ENCODE peak calls at places on chromosomes 2 and 18, in four cellular contexts. One of them, this sample, is unnamed.

GRCh38 chr18:79961527-79962291 is 2.7 kb upstream of the HSBP1L1 start:
- DNase-seq in upper lobe of left lung: peak; percentile 87
- DNase-seq in breast epithelium: no peak
- DNase-seq in HCT116: no peak
- DNase-seq in this sample: peak; percentile 76

GRCh38 chr18:44824884-44825283 is 144.2 kb downstream of the SETBP1 start:
- DNase-seq in upper lobe of left lung: no peak
- DNase-seq in breast epithelium: no peak
- DNase-seq in HCT116: no peak
- DNase-seq in this sample: no peak

GRCh38 chr2:191675807-191676667 is 1.9 kb upstream of the NABP1 start:
- DNase-seq in upper lobe of left lung: peak; percentile 70
- DNase-seq in breast epithelium: no peak
- DNase-seq in HCT116: no peak
- DNase-seq in this sample: peak; percentile 87

GRCh38 chr2:191412353-191412752 is 167.1 kb downstream of the MYO1B start:
- DNase-seq in upper lobe of left lung: no peak
- DNase-seq in breast epithelium: no peak
- DNase-seq in HCT116: no peak
- DNase-seq in this sample: no peak

GRCh38 chr18:68623342-68623741 is 91.6 kb downstream of the TMX3 start:
- DNase-seq in upper lobe of left lung: no peak
- DNase-seq in breast epithelium: no peak
- DNase-seq in HCT116: peak; percentile 16
- DNase-seq in this sample: no peak

GRCh38 chr2:170895023-170895759 is 33.9 kb upstream of the GORASP2 start:
- DNase-seq in upper lobe of left lung: no peak
- DNase-seq in breast epithelium: no peak
- DNase-seq in HCT116: no peak
- DNase-seq in this sample: no peak

GRCh38 chr18:47204908-47205522 is 28.9 kb upstream of the IER3IP1 start:
- DNase-seq in upper lobe of left lung: peak; percentile 22
- DNase-seq in breast epithelium: no peak
- DNase-seq in HCT116: peak; percentile 29
- DNase-seq in this sample: no peak

GRCh38 chr18:32764611-32765244 is 8.1 kb downstream of the KLHL14 start:
- DNase-seq in upper lobe of left lung: no peak
- DNase-seq in breast epithelium: no peak
- DNase-seq in HCT116: no peak
- DNase-seq in this sample: no peak

GRCh38 chr2:205474746-205475145 is 207.6 kb upstream of the NRP2 start:
- DNase-seq in upper lobe of left lung: no peak
- DNase-seq in breast epithelium: no peak
- DNase-seq in HCT116: no peak
- DNase-seq in this sample: no peak

GRCh38 chr2:240452471-240453256 is 17.2 kb downstream of the GPC1 start:
- DNase-seq in upper lobe of left lung: peak; percentile 71
- DNase-seq in breast epithelium: no peak
- DNase-seq in HCT116: no peak
- DNase-seq in this sample: peak; percentile 74
- TF ChIP-seq POLR2A in upper lobe of left lung: peak; percentile 19
- TF ChIP-seq POLR2A in breast epithelium: no peak
- TF ChIP-seq POLR2A in HCT116: no peak
- TF ChIP-seq POLR2A in this sample: no peak

GRCh38 chr2:201126308-201127127 is 10.6 kb downstream of the CFLAR start:
- DNase-seq in upper lobe of left lung: no peak
- DNase-seq in breast epithelium: no peak
- DNase-seq in HCT116: no peak
- DNase-seq in this sample: no peak
- TF ChIP-seq POLR2AphosphoS5 in upper lobe of left lung: peak; percentile 55
- TF ChIP-seq POLR2AphosphoS5 in breast epithelium: no peak
- TF ChIP-seq POLR2AphosphoS5 in HCT116: no peak
- TF ChIP-seq POLR2AphosphoS5 in this sample: no peak

GRCh38 chr18:23437357-23438045 is 15.6 kb upstream of the RIOK3 start:
- DNase-seq in upper lobe of left lung: peak; percentile 91
- DNase-seq in breast epithelium: peak; percentile 85
- DNase-seq in HCT116: peak; percentile 34
- DNase-seq in this sample: peak; percentile 98
- TF ChIP-seq POLR2A in upper lobe of left lung: no peak
- TF ChIP-seq POLR2A in breast epithelium: no peak
- TF ChIP-seq POLR2A in HCT116: no peak
- TF ChIP-seq POLR2A in this sample: no peak

GRCh38 chr2:98158305-98158704 is 71.3 kb downstream of the VWA3B start:
- DNase-seq in upper lobe of left lung: no peak
- DNase-seq in breast epithelium: no peak
- DNase-seq in HCT116: no peak
- DNase-seq in this sample: no peak
- TF ChIP-seq POLR2AphosphoS5 in upper lobe of left lung: no peak
- TF ChIP-seq POLR2AphosphoS5 in breast epithelium: no peak
- TF ChIP-seq POLR2AphosphoS5 in HCT116: no peak
- TF ChIP-seq POLR2AphosphoS5 in this sample: no peak

DNA sequence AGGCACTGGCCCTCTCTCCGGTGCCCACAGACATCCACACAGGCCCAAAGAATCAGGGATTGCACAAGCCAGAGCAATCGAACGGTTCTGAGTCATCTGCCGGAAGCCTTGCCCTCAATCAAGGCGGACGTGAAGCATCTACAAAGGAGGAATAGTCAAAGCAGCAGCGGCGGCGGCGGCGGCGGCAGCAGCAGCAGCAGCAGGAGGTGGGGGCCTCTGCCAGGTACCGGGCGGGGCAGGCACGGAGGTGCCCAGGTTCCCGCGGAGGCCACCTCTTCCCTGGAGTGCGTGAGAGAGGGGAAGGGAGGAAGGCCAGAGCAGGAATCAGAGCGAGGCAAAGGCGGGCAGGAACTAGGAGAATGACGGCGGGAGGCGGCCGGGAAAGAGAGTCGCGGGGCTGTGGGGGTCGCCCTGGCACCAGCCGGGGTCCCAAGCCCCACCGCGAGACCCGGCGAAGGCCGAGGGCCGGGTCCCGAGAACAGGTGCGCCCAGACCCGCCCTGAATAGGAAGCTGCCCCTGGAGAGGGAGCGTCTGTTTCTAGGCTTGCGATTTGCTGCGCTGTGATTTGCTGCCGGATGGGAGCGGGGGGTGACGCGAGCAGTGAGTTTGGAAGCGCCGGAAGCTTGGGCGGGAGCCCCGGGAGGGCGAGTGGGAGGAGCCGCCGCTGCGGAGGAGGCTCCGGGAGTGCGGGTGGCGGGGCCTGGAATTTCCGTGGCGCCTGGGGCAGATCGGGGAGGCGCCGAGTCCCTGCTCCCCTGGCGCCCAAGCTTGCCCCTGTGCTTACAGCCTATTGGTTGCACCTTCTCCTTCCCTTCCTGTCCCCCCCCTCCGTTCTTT is at the start of gene SERPINB8:
- DNase-seq in upper lobe of left lung: peak; percentile 97
- DNase-seq in breast epithelium: peak; percentile 95
- DNase-seq in HCT116: peak; percentile 88
- DNase-seq in this sample: peak; percentile 94
- TF ChIP-seq POLR2A in upper lobe of left lung: peak; percentile 93
- TF ChIP-seq POLR2A in breast epithelium: peak; percentile 74
- TF ChIP-seq POLR2A in HCT116: peak; percentile 83
- TF ChIP-seq POLR2A in this sample: no peak